ENCODE peak calls at places on chromosome 1, in five cellular contexts. Y, H, R, V and D are unnamed samples.

GRCh38 chr1:206693029-206693428 is 8.3 kb downstream of the MAPKAPK2 start:
- DNase-seq in Y (no peak), H (peak), R (no peak), V (no peak), D (no peak)

GRCh38 chr1:183719976-183720497 is 66.9 kb upstream of the APOBEC4 start:
- DNase-seq in Y (no peak), R (no peak), H (peak), V (no peak), D (no peak)

GRCh38 chr1:219076536-219076935 is 97.1 kb upstream of the LYPLAL1 start:
- DNase-seq in V (no peak), Y (no peak), R (no peak), H (no peak), D (no peak)

GRCh38 chr1:162861101-162861500 is at the start of gene CCDC190:
- DNase-seq in R (no peak), Y (no peak), V (no peak), H (peak), D (no peak)

GRCh38 chr1:212542761-212543187 is 65.8 kb upstream of the ATF3 start:
- DNase-seq in R (no peak), V (no peak), Y (no peak), H (no peak), D (no peak)

GRCh38 chr1:41887365-41887764 is 31.4 kb downstream of the HIVEP3 start:
- DNase-seq in V (no peak), H (no peak), R (no peak), Y (no peak), D (no peak)

GRCh38 chr1:94022471-94023189 is 98.3 kb downstream of the ABCA4 start:
- DNase-seq in H (peak), Y (no peak), V (no peak), R (no peak), D (no peak)

GRCh38 chr1:162388615-162389014 is 7.1 kb downstream of the C1orf226 start:
- DNase-seq in V (no peak), Y (no peak), H (no peak), R (no peak), D (peak)

GRCh38 chr1:68454534-68454933 is 4.8 kb upstream of the RPE65 start:
- DNase-seq in R (no peak), V (no peak), H (no peak), Y (no peak), D (peak)

GRCh38 chr1:81804320-81804719 is 3.6 kb downstream of the ADGRL2 start:
- DNase-seq in H (peak), V (no peak), Y (peak), R (peak), D (no peak)

GRCh38 chr1:69911301-69911801 is 294.0 kb downstream of the LRRC40 start:
- DNase-seq in R (no peak), Y (no peak), V (no peak), H (peak), D (no peak)

GRCh38 chr1:89794406-89794805 is 26.4 kb upstream of the LRRC8D start:
- DNase-seq in V (no peak), R (no peak), H (peak), Y (peak), D (peak)

GRCh38 chr1:47911424-47911823 is 85.8 kb downstream of the TRABD2B start:
- DNase-seq in R (no peak), V (no peak), H (no peak), Y (no peak), D (no peak)

GRCh38 chr1:4825841-4826450 is 171.5 kb downstream of the AJAP1 start:
- DNase-seq in H (no peak), V (no peak), Y (peak), R (peak), D (peak)

GRCh38 chr1:80059940-80060339 is 1053.4 kb upstream of the ADGRL4 start:
- DNase-seq in R (no peak), V (no peak), Y (no peak), H (no peak), D (peak)

GRCh38 chr1:54282101-54282847 is 82.3 kb downstream of the MRPL37 start:
- DNase-seq in R (no peak), V (no peak), Y (no peak), H (no peak), D (no peak)

GRCh38 chr1:172761581-172762025 is 102.7 kb downstream of the FASLG start:
- DNase-seq in R (no peak), H (peak), V (no peak), Y (no peak), D (no peak)

GRCh38 chr1:71509051-71509595 is 428.3 kb upstream of the ZRANB2 start:
- DNase-seq in R (no peak), Y (no peak), H (no peak), V (no peak), D (no peak)

GRCh38 chr1:54404939-54405880 is 984 bp downstream of the SSBP3 start:
- DNase-seq in Y (peak), V (no peak), R (no peak), H (peak), D (peak)

GRCh38 chr1:184157396-184157747 is 105.8 kb downstream of the TSEN15 start:
- DNase-seq in H (no peak), Y (no peak), V (no peak), R (no peak), D (no peak)

GRCh38 chr1:25744140-25744581 is 55.8 kb upstream of the SELENON start:
- DNase-seq in Y (peak), R (no peak), H (peak), V (no peak), D (peak)

GRCh38 chr1:108830119-108831008 is 26.5 kb downstream of the AKNAD1 start:
- DNase-seq in H (peak), V (no peak), Y (no peak), R (no peak), D (no peak)

GRCh38 chr1:9589719-9590157 is 1.0 kb downstream of the TMEM201 start:
- DNase-seq in Y (no peak), V (no peak), H (peak), R (no peak), D (no peak)

GRCh38 chr1:246622035-246622652 is 55.9 kb downstream of the CNST start:
- DNase-seq in V (no peak), R (no peak), H (no peak), Y (no peak), D (no peak)

GRCh38 chr1:98333406-98333805 is 328.1 kb upstream of the SNX7 start:
- DNase-seq in R (no peak), V (no peak), H (no peak), Y (no peak), D (no peak)

GRCh38 chr1:98333936-98334335 is 327.6 kb upstream of the SNX7 start:
- DNase-seq in R (no peak), H (no peak), Y (no peak), V (no peak), D (no peak)

GRCh38 chr1:98330224-98330623 is 331.3 kb upstream of the SNX7 start:
- DNase-seq in R (no peak), Y (no peak), H (no peak), V (no peak), D (no peak)

GRCh38 chr1:98331232-98331631 is 330.3 kb upstream of the SNX7 start:
- DNase-seq in H (peak), Y (no peak), V (no peak), R (no peak), D (no peak)

GRCh38 chr1:98331718-98332311 is 329.7 kb upstream of the SNX7 start:
- DNase-seq in V (no peak), R (no peak), H (no peak), Y (no peak), D (no peak)
- H3K9ac ChIP-seq in V (no peak), R (no peak), H (no peak), Y (no peak), D (no peak)

DNA sequence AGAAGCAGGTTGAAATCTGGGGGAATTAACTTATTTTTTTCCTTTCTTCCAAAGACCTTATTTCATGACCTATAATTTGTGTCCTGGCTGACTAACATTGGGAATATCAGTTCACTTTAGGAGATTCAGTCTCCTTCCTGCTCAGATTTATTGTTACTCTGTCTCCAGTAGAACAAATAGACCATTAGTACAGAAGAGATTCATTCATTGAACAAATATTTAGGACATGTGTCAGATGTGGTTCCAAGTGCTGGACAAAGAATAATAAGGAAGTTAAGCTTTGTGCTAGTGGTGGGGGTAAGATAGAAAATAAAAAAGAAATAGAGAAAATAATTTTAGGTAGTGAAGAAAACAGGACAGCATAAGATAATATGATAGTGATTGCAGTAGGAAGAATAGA is 20.3 kb downstream of the ZMYM4 start:
- DNase-seq in Y (no peak), H (peak), R (no peak), V (no peak), D (no peak)
- H3K27ac ChIP-seq in Y (no peak), H (peak), R (no peak), V (no peak), D (no peak)

GRCh38 chr1:32971576-32971975 is 7.0 kb upstream of the RNF19B start:
- DNase-seq in Y (no peak), V (no peak), R (no peak), H (no peak), D (no peak)

GRCh38 chr1:32969556-32969955 is 4.9 kb upstream of the RNF19B start:
- DNase-seq in V (no peak), H (no peak), R (no peak), Y (no peak), D (peak)

GRCh38 chr1:32971156-32971555 is 6.5 kb upstream of the RNF19B start:
- DNase-seq in Y (no peak), H (no peak), V (no peak), R (no peak), D (no peak)

GRCh38 chr1:32977546-32978087 is 13.0 kb upstream of the RNF19B start:
- DNase-seq in R (no peak), V (no peak), Y (no peak), H (no peak), D (no peak)

DNA sequence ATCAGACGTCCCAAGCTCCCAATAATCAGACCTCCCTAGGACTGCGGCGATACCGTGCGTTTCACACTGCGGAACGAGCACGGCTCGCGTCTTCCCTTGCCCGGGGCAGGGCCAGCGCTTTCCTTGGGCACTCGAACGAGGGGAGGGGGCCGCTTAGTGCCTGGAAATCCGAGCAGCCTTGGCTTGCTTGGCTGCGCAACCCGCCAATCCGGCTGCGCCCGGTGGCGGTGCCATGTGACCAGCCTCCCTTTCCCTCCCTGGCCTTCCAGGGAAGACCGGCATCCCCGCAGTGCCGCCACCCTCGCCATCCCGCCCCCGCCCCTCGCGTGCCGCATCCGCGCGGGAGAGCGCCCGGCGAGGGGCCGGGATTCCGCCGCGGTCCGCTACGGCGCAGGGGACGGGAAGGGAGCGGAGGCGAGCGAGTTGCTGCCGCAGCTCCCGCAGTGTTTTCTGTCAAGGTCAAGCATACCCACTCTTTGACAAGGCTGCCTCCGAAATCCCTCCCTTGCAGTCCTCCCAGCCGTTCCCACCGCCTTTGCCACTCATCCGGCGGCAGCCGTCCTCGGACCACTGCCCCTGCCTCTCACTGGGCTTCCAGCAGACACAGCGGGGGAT is 8.3 kb upstream of the RNF19B start:
- DNase-seq in R (peak), Y (peak), V (no peak), H (peak), D (peak)
- H3K9ac ChIP-seq in R (peak), Y (no peak), V (no peak), H (peak), D (peak)

GRCh38 chr1:156099282-156099681 is 15.2 kb upstream of the LMNA start:
- DNase-seq in R (no peak), V (no peak), Y (no peak), H (no peak), D (no peak)

GRCh38 chr1:156102634-156103511 is 11.6 kb upstream of the LMNA start:
- DNase-seq in R (no peak), V (no peak), H (peak), Y (no peak), D (no peak)

GRCh38 chr1:156098782-156099181 is 15.7 kb upstream of the LMNA start:
- DNase-seq in H (no peak), R (no peak), Y (peak), V (no peak), D (peak)

GRCh38 chr1:156101880-156102279 is 12.6 kb upstream of the LMNA start:
- DNase-seq in H (no peak), Y (no peak), V (no peak), R (no peak), D (no peak)

GRCh38 chr1:156100205-156100995 is 14.1 kb upstream of the LMNA start:
- DNase-seq in Y (no peak), H (no peak), R (no peak), V (no peak), D (no peak)
- H3K27ac ChIP-seq in Y (no peak), H (no peak), R (no peak), V (no peak), D (no peak)

DNA sequence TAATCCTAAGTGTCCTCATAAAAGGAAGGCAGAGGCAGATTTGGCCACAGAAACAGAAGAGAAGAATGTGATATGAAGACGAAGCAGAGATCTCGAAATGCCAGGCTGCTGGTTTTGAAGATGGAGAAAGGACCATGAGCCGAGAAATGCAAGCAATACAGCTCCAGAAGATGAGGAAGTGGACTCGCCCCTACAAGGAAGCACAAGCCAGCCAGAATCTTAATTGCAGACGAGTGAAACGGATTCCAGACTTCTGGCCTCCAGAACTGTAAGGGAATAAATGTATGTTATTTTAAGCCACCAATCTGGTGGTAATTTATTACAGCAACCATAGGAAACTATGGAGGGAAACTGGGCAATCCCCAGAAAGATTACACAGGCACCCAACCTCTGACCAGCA is 24.1 kb downstream of the TARBP1 start:
- DNase-seq in V (no peak), H (no peak), Y (no peak), R (no peak), D (no peak)
- H3K9ac ChIP-seq in V (no peak), H (no peak), Y (no peak), R (no peak), D (no peak)

GRCh38 chr1:182281541-182281940 is 110.0 kb downstream of the GLUL start:
- DNase-seq in Y (no peak), V (no peak), R (no peak), H (peak), D (peak)

GRCh38 chr1:182279302-182279701 is 112.3 kb downstream of the GLUL start:
- DNase-seq in Y (no peak), V (no peak), H (no peak), R (no peak), D (no peak)

GRCh38 chr1:182279724-182280506 is 111.7 kb downstream of the GLUL start:
- DNase-seq in H (no peak), R (peak), V (no peak), Y (peak), D (peak)

GRCh38 chr1:182278144-182279054 is 113.2 kb downstream of the GLUL start:
- DNase-seq in H (no peak), Y (no peak), R (no peak), V (no peak), D (no peak)

DNA sequence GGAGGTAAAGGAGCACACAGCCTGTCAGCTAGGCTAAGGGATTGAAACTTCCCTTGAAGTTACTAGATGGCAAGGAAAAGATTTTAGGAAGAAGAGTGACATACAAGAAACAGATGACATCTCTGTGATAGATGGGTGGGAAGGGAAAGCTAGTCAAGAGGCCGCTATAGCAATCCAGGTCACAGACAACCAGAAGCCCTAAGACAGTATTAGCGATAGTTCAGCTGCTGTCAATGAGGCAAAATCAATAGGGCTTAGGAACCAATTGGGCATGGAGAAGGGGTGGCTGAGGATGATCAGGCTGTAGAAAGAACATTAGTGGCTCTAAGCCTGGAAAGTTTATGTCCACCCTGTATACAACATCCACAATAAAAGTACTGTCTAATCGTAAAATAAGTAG is 111.1 kb downstream of the GLUL start:
- DNase-seq in R (no peak), H (no peak), Y (peak), V (no peak), D (no peak)
- H3K27ac ChIP-seq in R (peak), H (no peak), Y (peak), V (no peak), D (peak)

DNA sequence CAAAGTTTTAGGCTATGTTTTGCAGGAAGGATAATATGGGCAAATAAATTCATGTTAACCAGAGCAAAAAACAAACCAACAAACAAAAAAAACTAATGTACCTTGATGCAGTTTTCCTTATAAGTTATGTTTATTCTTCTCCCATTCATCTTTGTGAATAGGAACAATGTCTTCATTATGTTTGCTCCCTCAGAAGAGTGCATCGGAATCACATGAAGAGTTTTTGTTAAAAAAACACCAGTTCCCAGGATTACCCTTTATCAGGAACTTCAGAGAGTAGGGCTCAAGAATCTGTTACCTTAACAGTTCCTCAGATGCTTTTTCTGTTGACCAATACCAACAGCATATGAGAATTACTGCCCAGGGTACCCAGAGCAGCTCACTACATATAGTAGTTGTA is 14.6 kb upstream of the PRRC2C start:
- DNase-seq in V (no peak), H (no peak), R (no peak), Y (no peak), D (no peak)
- H3K9ac ChIP-seq in V (no peak), H (no peak), R (no peak), Y (no peak), D (no peak)

GRCh38 chr1:226369110-226369509 is 38.8 kb downstream of the PARP1 start:
- DNase-seq in Y (no peak), R (no peak), H (no peak), V (no peak), D (no peak)

GRCh38 chr1:226372885-226373284 is 35.0 kb downstream of the PARP1 start:
- DNase-seq in R (no peak), V (no peak), Y (no peak), H (no peak), D (no peak)

GRCh38 chr1:226371049-226371694 is 36.7 kb downstream of the PARP1 start:
- DNase-seq in R (no peak), H (no peak), Y (no peak), V (no peak), D (no peak)

GRCh38 chr1:226371866-226372490 is 35.9 kb downstream of the PARP1 start:
- DNase-seq in Y (no peak), R (no peak), H (no peak), V (no peak), D (no peak)

DNA sequence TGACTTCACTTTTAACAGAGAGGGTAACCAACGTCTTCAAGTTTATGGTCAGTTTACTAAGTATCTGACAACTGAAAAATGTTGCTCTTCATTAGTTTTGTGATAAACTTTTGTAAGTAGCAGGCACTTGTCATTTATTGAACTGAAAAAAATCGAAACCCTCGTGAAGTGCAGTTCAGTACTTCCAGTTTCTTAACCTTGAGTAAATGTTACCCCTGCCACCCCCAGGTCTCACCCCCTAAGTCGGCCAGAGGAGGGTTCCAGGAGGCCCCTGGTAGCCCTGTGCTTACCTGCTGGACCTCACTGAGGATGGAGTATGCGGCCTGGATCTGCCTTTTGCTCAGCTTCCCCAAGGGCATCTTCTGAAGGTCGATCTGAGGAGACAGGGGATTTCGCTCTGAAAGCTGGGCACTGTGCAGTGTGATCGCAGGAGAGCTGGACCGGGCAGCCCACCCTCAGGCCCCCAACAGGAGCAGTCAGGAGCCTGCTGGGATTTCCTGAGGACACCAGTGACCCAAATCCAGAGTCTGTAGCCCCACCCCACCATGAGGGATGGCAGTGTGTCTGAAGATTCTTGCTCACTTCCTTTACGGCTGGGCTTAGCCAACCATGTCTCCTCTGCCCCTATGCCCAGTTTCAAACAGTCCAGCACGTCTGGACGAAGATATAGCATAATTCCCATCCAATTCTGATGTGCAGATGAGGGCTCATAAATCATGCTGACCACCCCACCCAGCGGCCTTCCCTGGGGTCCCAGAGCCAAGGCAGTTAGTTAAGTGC is 37.6 kb downstream of the PARP1 start:
- DNase-seq in R (no peak), Y (no peak), H (no peak), V (no peak), D (no peak)
- H3K27ac ChIP-seq in R (no peak), Y (no peak), H (no peak), V (peak), D (no peak)